ENCODE peak calls at places on chromosomes 12 and 14, in six cellular contexts. One of them, this sample, is unnamed.

GRCh38 chr14:21642683-21643082 is 7.9 kb upstream of the OR10G2 start:
- DNase-seq in GM12878: no peak
- DNase-seq in SK-N-SH: no peak
- DNase-seq in HL-60: no peak
- DNase-seq in K562: no peak
- DNase-seq in H1: no peak
- DNase-seq in this sample: no peak

GRCh38 chr12:51863921-51864700 is 15.6 kb upstream of the FIGNL2 start:
- DNase-seq in SK-N-SH: peak
- DNase-seq in K562: no peak
- DNase-seq in GM12878: no peak
- DNase-seq in H1: peak
- DNase-seq in HL-60: no peak
- DNase-seq in this sample: peak

GRCh38 chr12:98403385-98403784 is 112.0 kb upstream of the TMPO start:
- DNase-seq in GM12878: no peak
- DNase-seq in SK-N-SH: no peak
- DNase-seq in K562: no peak
- DNase-seq in HL-60: no peak
- DNase-seq in H1: no peak
- DNase-seq in this sample: no peak

GRCh38 chr14:25150934-25151790 is 101.2 kb upstream of the STXBP6 start:
- DNase-seq in SK-N-SH: peak
- DNase-seq in HL-60: peak
- DNase-seq in K562: peak
- DNase-seq in H1: no peak
- DNase-seq in GM12878: peak
- DNase-seq in this sample: peak

GRCh38 chr12:33313476-33313875 is 126.1 kb downstream of the SYT10 start:
- DNase-seq in H1: no peak
- DNase-seq in K562: no peak
- DNase-seq in SK-N-SH: no peak
- DNase-seq in GM12878: no peak
- DNase-seq in HL-60: no peak
- DNase-seq in this sample: no peak

GRCh38 chr12:31002999-31003398 is 70.7 kb upstream of the DDX11 start:
- DNase-seq in K562: no peak
- DNase-seq in HL-60: no peak
- DNase-seq in GM12878: peak
- DNase-seq in SK-N-SH: no peak
- DNase-seq in H1: no peak
- DNase-seq in this sample: no peak

GRCh38 chr12:64633186-64633939 is 23.1 kb downstream of the RASSF3 start:
- DNase-seq in HL-60: no peak
- DNase-seq in K562: no peak
- DNase-seq in GM12878: no peak
- DNase-seq in SK-N-SH: no peak
- DNase-seq in H1: no peak
- DNase-seq in this sample: no peak

GRCh38 chr14:74941676-74942097 is 13.7 kb downstream of the PGF start:
- DNase-seq in HL-60: no peak
- DNase-seq in GM12878: no peak
- DNase-seq in SK-N-SH: no peak
- DNase-seq in H1: no peak
- DNase-seq in K562: peak
- DNase-seq in this sample: no peak

GRCh38 chr12:97342130-97342529 is 120.5 kb upstream of the RMST start:
- DNase-seq in SK-N-SH: no peak
- DNase-seq in HL-60: no peak
- DNase-seq in GM12878: no peak
- DNase-seq in H1: no peak
- DNase-seq in K562: no peak
- DNase-seq in this sample: no peak

GRCh38 chr14:49594347-49595089 is 4.2 kb upstream of the LRR1 start:
- DNase-seq in GM12878: peak
- DNase-seq in SK-N-SH: no peak
- DNase-seq in K562: peak
- DNase-seq in H1: no peak
- DNase-seq in HL-60: no peak
- DNase-seq in this sample: no peak

GRCh38 chr14:50677527-50678063 is 9.5 kb upstream of the SAV1 start:
- DNase-seq in K562: no peak
- DNase-seq in SK-N-SH: no peak
- DNase-seq in H1: no peak
- DNase-seq in GM12878: peak
- DNase-seq in HL-60: no peak
- DNase-seq in this sample: peak

GRCh38 chr12:52924764-52925716 is 20.2 kb upstream of the KRT8 start:
- DNase-seq in K562: peak
- DNase-seq in H1: no peak
- DNase-seq in HL-60: no peak
- DNase-seq in SK-N-SH: no peak
- DNase-seq in GM12878: no peak
- DNase-seq in this sample: peak

GRCh38 chr12:9347328-9348127 is 139.3 kb upstream of the PZP start:
- DNase-seq in H1: no peak
- DNase-seq in K562: no peak
- DNase-seq in HL-60: no peak
- DNase-seq in SK-N-SH: no peak
- DNase-seq in GM12878: no peak
- DNase-seq in this sample: no peak

GRCh38 chr12:47270782-47271664 is 191.3 kb upstream of the AMIGO2 start:
- DNase-seq in GM12878: no peak
- DNase-seq in HL-60: no peak
- DNase-seq in SK-N-SH: no peak
- DNase-seq in K562: no peak
- DNase-seq in H1: no peak
- DNase-seq in this sample: no peak

GRCh38 chr12:13788626-13789025 is 192.8 kb downstream of the GRIN2B start:
- DNase-seq in GM12878: no peak
- DNase-seq in SK-N-SH: no peak
- DNase-seq in HL-60: no peak
- DNase-seq in K562: no peak
- DNase-seq in H1: no peak
- DNase-seq in this sample: no peak

GRCh38 chr12:54012631-54013398 is 4.0 kb downstream of the HOXC8 start:
- DNase-seq in SK-N-SH: no peak
- DNase-seq in K562: peak
- DNase-seq in H1: no peak
- DNase-seq in HL-60: no peak
- DNase-seq in GM12878: no peak
- DNase-seq in this sample: no peak

GRCh38 chr12:49553512-49554088 is 14.3 kb downstream of the MCRS1 start:
- DNase-seq in K562: peak
- DNase-seq in SK-N-SH: peak
- DNase-seq in GM12878: no peak
- DNase-seq in H1: no peak
- DNase-seq in HL-60: no peak
- DNase-seq in this sample: peak

GRCh38 chr14:71266994-71267636 is 359.9 kb downstream of the PCNX1 start:
- DNase-seq in K562: no peak
- DNase-seq in SK-N-SH: no peak
- DNase-seq in GM12878: peak
- DNase-seq in H1: no peak
- DNase-seq in HL-60: no peak
- DNase-seq in this sample: no peak

GRCh38 chr12:122072031-122072970 is 6.3 kb upstream of the MLXIP start:
- DNase-seq in GM12878: no peak
- DNase-seq in HL-60: no peak
- DNase-seq in H1: no peak
- DNase-seq in K562: peak
- DNase-seq in SK-N-SH: peak
- DNase-seq in this sample: no peak

GRCh38 chr12:31928246-31929139 is 30.7 kb upstream of the RESF1 start:
- DNase-seq in H1: no peak
- DNase-seq in SK-N-SH: no peak
- DNase-seq in HL-60: no peak
- DNase-seq in GM12878: no peak
- DNase-seq in K562: no peak
- DNase-seq in this sample: no peak

GRCh38 chr14:51607677-51608076 is 44.0 kb upstream of the FRMD6 start:
- DNase-seq in H1: no peak
- DNase-seq in GM12878: no peak
- DNase-seq in K562: no peak
- DNase-seq in SK-N-SH: no peak
- DNase-seq in HL-60: no peak
- DNase-seq in this sample: no peak

GRCh38 chr14:54116972-54117371 is 160.3 kb upstream of the BMP4 start:
- DNase-seq in GM12878: no peak
- DNase-seq in K562: no peak
- DNase-seq in HL-60: no peak
- DNase-seq in SK-N-SH: no peak
- DNase-seq in H1: no peak
- DNase-seq in this sample: peak

GRCh38 chr14:33404964-33405574 is 466.4 kb downstream of the NPAS3 start:
- DNase-seq in H1: no peak
- DNase-seq in HL-60: no peak
- DNase-seq in K562: no peak
- DNase-seq in SK-N-SH: no peak
- DNase-seq in GM12878: no peak
- DNase-seq in this sample: no peak

GRCh38 chr12:85872497-85873091 is 1.5 kb upstream of the NTS start:
- DNase-seq in SK-N-SH: peak
- DNase-seq in K562: peak
- DNase-seq in HL-60: peak
- DNase-seq in H1: no peak
- DNase-seq in GM12878: no peak
- DNase-seq in this sample: peak

GRCh38 chr12:18250313-18250916 is 10.9 kb upstream of the PIK3C2G start:
- DNase-seq in K562: peak
- DNase-seq in GM12878: no peak
- DNase-seq in SK-N-SH: peak
- DNase-seq in H1: no peak
- DNase-seq in HL-60: no peak
- DNase-seq in this sample: peak

GRCh38 chr12:104673294-104674062 is 216.7 kb downstream of the CHST11 start:
- DNase-seq in SK-N-SH: peak
- DNase-seq in GM12878: no peak
- DNase-seq in H1: no peak
- DNase-seq in K562: no peak
- DNase-seq in HL-60: no peak
- DNase-seq in this sample: no peak

GRCh38 chr12:91778091-91778819 is 367.4 kb downstream of the BTG1 start:
- DNase-seq in HL-60: no peak
- DNase-seq in K562: no peak
- DNase-seq in GM12878: peak
- DNase-seq in SK-N-SH: no peak
- DNase-seq in H1: no peak
- DNase-seq in this sample: no peak
- TF ChIP-seq GABPA in HL-60: no peak
- TF ChIP-seq GABPA in K562: no peak
- TF ChIP-seq GABPA in GM12878: no peak
- TF ChIP-seq GABPA in SK-N-SH: no peak
- TF ChIP-seq GABPA in H1: no peak
- TF ChIP-seq GABPA in this sample: no peak

GRCh38 chr12:57626111-57626928 is 6.7 kb downstream of the B4GALNT1 start:
- DNase-seq in HL-60: no peak
- DNase-seq in GM12878: no peak
- DNase-seq in H1: peak
- DNase-seq in K562: no peak
- DNase-seq in SK-N-SH: no peak
- DNase-seq in this sample: no peak

GRCh38 chr12:57626929-57627445 is 6.0 kb downstream of the B4GALNT1 start:
- DNase-seq in H1: no peak
- DNase-seq in SK-N-SH: no peak
- DNase-seq in GM12878: no peak
- DNase-seq in HL-60: no peak
- DNase-seq in K562: no peak
- DNase-seq in this sample: no peak

GRCh38 chr12:57625261-57626032 is 7.6 kb downstream of the B4GALNT1 start:
- DNase-seq in HL-60: no peak
- DNase-seq in K562: no peak
- DNase-seq in SK-N-SH: no peak
- DNase-seq in H1: no peak
- DNase-seq in GM12878: no peak
- DNase-seq in this sample: no peak

GRCh38 chr12:57628280-57629191 is 4.5 kb downstream of the B4GALNT1 start:
- DNase-seq in K562: no peak
- DNase-seq in GM12878: no peak
- DNase-seq in HL-60: no peak
- DNase-seq in H1: peak
- DNase-seq in SK-N-SH: peak
- DNase-seq in this sample: no peak

DNA sequence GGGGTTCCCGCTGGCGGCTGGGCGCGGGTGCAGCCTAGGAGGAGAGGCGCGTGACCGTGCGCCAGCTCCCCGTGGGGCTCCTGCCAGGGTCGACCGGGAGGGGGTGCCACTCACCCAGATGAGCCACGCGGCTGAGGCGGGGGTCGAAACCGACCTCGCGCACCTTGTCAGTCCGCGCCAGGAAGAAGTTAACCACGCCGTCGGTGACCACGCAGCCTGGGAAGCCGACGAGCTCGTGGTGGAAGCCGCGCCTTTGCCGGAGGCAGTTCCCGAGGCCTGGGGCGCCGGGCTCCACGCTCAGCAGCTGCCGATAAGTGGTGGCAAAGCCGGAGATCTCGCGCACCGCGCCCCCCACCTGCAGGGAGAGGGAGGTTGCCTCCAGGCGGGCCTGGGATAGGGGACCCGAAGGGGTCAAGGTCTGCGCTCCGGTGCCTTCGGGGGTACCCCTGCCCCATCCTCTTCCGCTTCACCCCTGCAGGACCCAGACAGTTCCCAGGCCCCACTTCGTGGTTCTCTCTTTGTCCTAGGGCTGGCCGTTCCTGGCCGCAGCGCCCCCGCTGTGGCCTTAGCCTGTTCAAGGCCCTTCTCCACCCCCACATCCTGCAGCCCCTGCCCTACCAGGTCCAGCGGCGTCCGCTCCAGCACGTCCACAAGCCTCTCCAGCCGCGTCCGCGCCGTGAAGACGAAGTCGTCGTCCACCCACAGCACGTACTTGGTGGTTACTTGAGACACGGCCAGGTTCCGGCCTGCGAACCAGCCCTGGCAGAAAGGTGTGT is 5.3 kb downstream of the B4GALNT1 start:
- DNase-seq in SK-N-SH: peak
- DNase-seq in K562: no peak
- DNase-seq in GM12878: no peak
- DNase-seq in HL-60: no peak
- DNase-seq in H1: peak
- DNase-seq in this sample: no peak
- TF ChIP-seq GABPA in SK-N-SH: no peak
- TF ChIP-seq GABPA in K562: no peak
- TF ChIP-seq GABPA in GM12878: no peak
- TF ChIP-seq GABPA in HL-60: no peak
- TF ChIP-seq GABPA in H1: no peak
- TF ChIP-seq GABPA in this sample: no peak

GRCh38 chr12:112965643-112966042 is 12.7 kb upstream of the OAS2 start:
- DNase-seq in SK-N-SH: no peak
- DNase-seq in GM12878: no peak
- DNase-seq in K562: no peak
- DNase-seq in HL-60: no peak
- DNase-seq in H1: no peak
- DNase-seq in this sample: no peak
- TF ChIP-seq GABPA in SK-N-SH: no peak
- TF ChIP-seq GABPA in GM12878: no peak
- TF ChIP-seq GABPA in K562: no peak
- TF ChIP-seq GABPA in HL-60: no peak
- TF ChIP-seq GABPA in H1: no peak
- TF ChIP-seq GABPA in this sample: no peak

GRCh38 chr14:100665518-100666032 is 61.1 kb upstream of the DLK1 start:
- DNase-seq in K562: no peak
- DNase-seq in SK-N-SH: no peak
- DNase-seq in HL-60: no peak
- DNase-seq in H1: no peak
- DNase-seq in GM12878: no peak
- DNase-seq in this sample: no peak
- TF ChIP-seq GABPA in K562: no peak
- TF ChIP-seq GABPA in SK-N-SH: no peak
- TF ChIP-seq GABPA in HL-60: no peak
- TF ChIP-seq GABPA in H1: no peak
- TF ChIP-seq GABPA in GM12878: no peak
- TF ChIP-seq GABPA in this sample: no peak

This sample was measured in HepG2.